ENCODE peak calls at places on chromosomes 12 and 14, in five cellular contexts. One of them, this sample, is unnamed.
A peak's percentile ranks its signal among the peaks of the same experiment; 100 is the strongest.

GRCh38 chr12:133130808-133131128 is 341 bp downstream of the ZNF10 start:
- ATAC-seq in right cardiac atrium: peak; percentile 6
- ATAC-seq in natural killer cell: peak; percentile 11
- ATAC-seq in activated CD8-positive, alpha-beta memory T cell treated with anti-CD3 and anti-CD28 coated beads, Interleukin-2, amount 10 ng/mL, durations not matched to agents 7 days and 5 days: peak; percentile 9
- ATAC-seq in SK-N-SH treated with all-trans-retinoic acid at 6 μM for 48 hours: no peak
- ATAC-seq in this sample: peak; percentile 28

GRCh38 chr12:30395190-30395589 is 300.5 kb downstream of the IPO8 start:
- ATAC-seq in natural killer cell: no peak
- ATAC-seq in right cardiac atrium: no peak
- ATAC-seq in activated CD8-positive, alpha-beta memory T cell treated with anti-CD3 and anti-CD28 coated beads, Interleukin-2, amount 10 ng/mL, durations not matched to agents 7 days and 5 days: no peak
- ATAC-seq in SK-N-SH treated with all-trans-retinoic acid at 6 μM for 48 hours: no peak
- ATAC-seq in this sample: no peak

GRCh38 chr12:104514127-104514810 is 57.5 kb downstream of the CHST11 start:
- ATAC-seq in right cardiac atrium: peak; percentile 37
- ATAC-seq in activated CD8-positive, alpha-beta memory T cell treated with anti-CD3 and anti-CD28 coated beads, Interleukin-2, amount 10 ng/mL, durations not matched to agents 7 days and 5 days: no peak
- ATAC-seq in natural killer cell: no peak
- ATAC-seq in SK-N-SH treated with all-trans-retinoic acid at 6 μM for 48 hours: no peak
- ATAC-seq in this sample: no peak

GRCh38 chr14:90651976-90652560 is 164.2 kb downstream of the TTC7B start:
- ATAC-seq in right cardiac atrium: no peak
- ATAC-seq in natural killer cell: no peak
- ATAC-seq in SK-N-SH treated with all-trans-retinoic acid at 6 μM for 48 hours: no peak
- ATAC-seq in activated CD8-positive, alpha-beta memory T cell treated with anti-CD3 and anti-CD28 coated beads, Interleukin-2, amount 10 ng/mL, durations not matched to agents 7 days and 5 days: no peak
- ATAC-seq in this sample: no peak

GRCh38 chr12:123231931-123232330 is 1.0 kb downstream of the MPHOSPH9 start:
- ATAC-seq in natural killer cell: no peak
- ATAC-seq in SK-N-SH treated with all-trans-retinoic acid at 6 μM for 48 hours: no peak
- ATAC-seq in activated CD8-positive, alpha-beta memory T cell treated with anti-CD3 and anti-CD28 coated beads, Interleukin-2, amount 10 ng/mL, durations not matched to agents 7 days and 5 days: no peak
- ATAC-seq in right cardiac atrium: no peak
- ATAC-seq in this sample: no peak

GRCh38 chr12:91311081-91311480 is 128.5 kb upstream of the DCN start:
- ATAC-seq in SK-N-SH treated with all-trans-retinoic acid at 6 μM for 48 hours: no peak
- ATAC-seq in activated CD8-positive, alpha-beta memory T cell treated with anti-CD3 and anti-CD28 coated beads, Interleukin-2, amount 10 ng/mL, durations not matched to agents 7 days and 5 days: no peak
- ATAC-seq in natural killer cell: no peak
- ATAC-seq in right cardiac atrium: no peak
- ATAC-seq in this sample: no peak

GRCh38 chr14:92568621-92569479 is 55.3 kb downstream of the RIN3 start:
- ATAC-seq in natural killer cell: peak; percentile 83
- ATAC-seq in right cardiac atrium: peak; percentile 59
- ATAC-seq in activated CD8-positive, alpha-beta memory T cell treated with anti-CD3 and anti-CD28 coated beads, Interleukin-2, amount 10 ng/mL, durations not matched to agents 7 days and 5 days: peak; percentile 85
- ATAC-seq in SK-N-SH treated with all-trans-retinoic acid at 6 μM for 48 hours: no peak
- ATAC-seq in this sample: peak; percentile 89

GRCh38 chr14:68316078-68316868 is 476.6 kb downstream of the ZFP36L1 start:
- ATAC-seq in activated CD8-positive, alpha-beta memory T cell treated with anti-CD3 and anti-CD28 coated beads, Interleukin-2, amount 10 ng/mL, durations not matched to agents 7 days and 5 days: no peak
- ATAC-seq in SK-N-SH treated with all-trans-retinoic acid at 6 μM for 48 hours: no peak
- ATAC-seq in right cardiac atrium: peak; percentile 20
- ATAC-seq in natural killer cell: no peak
- ATAC-seq in this sample: no peak

GRCh38 chr12:109879332-109880048 is 851 bp downstream of the GLTP start:
- ATAC-seq in activated CD8-positive, alpha-beta memory T cell treated with anti-CD3 and anti-CD28 coated beads, Interleukin-2, amount 10 ng/mL, durations not matched to agents 7 days and 5 days: no peak
- ATAC-seq in natural killer cell: no peak
- ATAC-seq in right cardiac atrium: peak; percentile 20
- ATAC-seq in SK-N-SH treated with all-trans-retinoic acid at 6 μM for 48 hours: peak; percentile 23
- ATAC-seq in this sample: no peak

GRCh38 chr14:100108042-100108825 is 43.0 kb downstream of the EVL start:
- ATAC-seq in right cardiac atrium: peak; percentile 84
- ATAC-seq in activated CD8-positive, alpha-beta memory T cell treated with anti-CD3 and anti-CD28 coated beads, Interleukin-2, amount 10 ng/mL, durations not matched to agents 7 days and 5 days: peak; percentile 68
- ATAC-seq in natural killer cell: peak; percentile 85
- ATAC-seq in SK-N-SH treated with all-trans-retinoic acid at 6 μM for 48 hours: peak; percentile 90
- ATAC-seq in this sample: peak; percentile 89

GRCh38 chr12:49672351-49673181 is 34.6 kb downstream of the FMNL3 start:
- ATAC-seq in SK-N-SH treated with all-trans-retinoic acid at 6 μM for 48 hours: no peak
- ATAC-seq in natural killer cell: no peak
- ATAC-seq in right cardiac atrium: no peak
- ATAC-seq in activated CD8-positive, alpha-beta memory T cell treated with anti-CD3 and anti-CD28 coated beads, Interleukin-2, amount 10 ng/mL, durations not matched to agents 7 days and 5 days: no peak
- ATAC-seq in this sample: no peak